ENCODE peak calls at places on chromosomes 3 and 15, in seven cellular contexts. One of them, this sample, is unnamed.

GRCh38 chr3:5051772-5052171 is 70.3 kb upstream of the ARL8B start:
- DNase-seq in body of pancreas: no peak
- DNase-seq in stromal cell of bone marrow: no peak
- DNase-seq in lung: no peak
- DNase-seq in stimulated activated CD8-positive, alpha-beta memory T cell treated with anti-CD3 and anti-CD28 coated beads, Interleukin-15, amount 100 ng/mL, for 24 hours: no peak
- DNase-seq in memory B cell: no peak
- DNase-seq in HFF-Myc: no peak
- DNase-seq in this sample: no peak

GRCh38 chr3:13088020-13089006 is 15.1 kb upstream of the IQSEC1 start:
- DNase-seq in body of pancreas: no peak
- DNase-seq in stromal cell of bone marrow: no peak
- DNase-seq in lung: no peak
- DNase-seq in stimulated activated CD8-positive, alpha-beta memory T cell treated with anti-CD3 and anti-CD28 coated beads, Interleukin-15, amount 100 ng/mL, for 24 hours: no peak
- DNase-seq in memory B cell: peak; percentile 54
- DNase-seq in HFF-Myc: no peak
- DNase-seq in this sample: no peak

GRCh38 chr3:63914312-63914711 is 2.1 kb upstream of the SCAANT1 start:
- DNase-seq in body of pancreas: peak; percentile 77
- DNase-seq in stromal cell of bone marrow: no peak
- DNase-seq in lung: peak; percentile 62
- DNase-seq in stimulated activated CD8-positive, alpha-beta memory T cell treated with anti-CD3 and anti-CD28 coated beads, Interleukin-15, amount 100 ng/mL, for 24 hours: no peak
- DNase-seq in memory B cell: no peak
- DNase-seq in HFF-Myc: no peak
- DNase-seq in this sample: no peak

GRCh38 chr3:152587861-152588260 is 247.1 kb upstream of the P2RY1 start:
- DNase-seq in body of pancreas: no peak
- DNase-seq in stromal cell of bone marrow: no peak
- DNase-seq in lung: no peak
- DNase-seq in stimulated activated CD8-positive, alpha-beta memory T cell treated with anti-CD3 and anti-CD28 coated beads, Interleukin-15, amount 100 ng/mL, for 24 hours: no peak
- DNase-seq in memory B cell: no peak
- DNase-seq in HFF-Myc: no peak
- DNase-seq in this sample: no peak

GRCh38 chr15:101358895-101359294 is 63.8 kb upstream of the SNRPA1 start:
- DNase-seq in body of pancreas: no peak
- DNase-seq in stromal cell of bone marrow: no peak
- DNase-seq in lung: no peak
- DNase-seq in stimulated activated CD8-positive, alpha-beta memory T cell treated with anti-CD3 and anti-CD28 coated beads, Interleukin-15, amount 100 ng/mL, for 24 hours: no peak
- DNase-seq in memory B cell: no peak
- DNase-seq in HFF-Myc: no peak
- DNase-seq in this sample: no peak

GRCh38 chr3:16477501-16477900 is 36.0 kb downstream of the RFTN1 start:
- DNase-seq in body of pancreas: no peak
- DNase-seq in stromal cell of bone marrow: no peak
- DNase-seq in lung: no peak
- DNase-seq in stimulated activated CD8-positive, alpha-beta memory T cell treated with anti-CD3 and anti-CD28 coated beads, Interleukin-15, amount 100 ng/mL, for 24 hours: no peak
- DNase-seq in memory B cell: no peak
- DNase-seq in HFF-Myc: no peak
- DNase-seq in this sample: no peak

GRCh38 chr3:8488436-8488835 is 13.2 kb upstream of the LMCD1 start:
- DNase-seq in body of pancreas: no peak
- DNase-seq in stromal cell of bone marrow: no peak
- DNase-seq in lung: no peak
- DNase-seq in stimulated activated CD8-positive, alpha-beta memory T cell treated with anti-CD3 and anti-CD28 coated beads, Interleukin-15, amount 100 ng/mL, for 24 hours: no peak
- DNase-seq in memory B cell: no peak
- DNase-seq in HFF-Myc: no peak
- DNase-seq in this sample: no peak

GRCh38 chr15:64596701-64597468 is 136.5 kb downstream of the ZNF609 start:
- DNase-seq in body of pancreas: no peak
- DNase-seq in stromal cell of bone marrow: peak; percentile 46
- DNase-seq in lung: peak; percentile 60
- DNase-seq in stimulated activated CD8-positive, alpha-beta memory T cell treated with anti-CD3 and anti-CD28 coated beads, Interleukin-15, amount 100 ng/mL, for 24 hours: no peak
- DNase-seq in memory B cell: no peak
- DNase-seq in HFF-Myc: peak; percentile 24
- DNase-seq in this sample: peak; percentile 30

GRCh38 chr3:73600293-73600938 is 24.3 kb downstream of the PDZRN3 start:
- DNase-seq in body of pancreas: no peak
- DNase-seq in stromal cell of bone marrow: peak; percentile 47
- DNase-seq in lung: no peak
- DNase-seq in stimulated activated CD8-positive, alpha-beta memory T cell treated with anti-CD3 and anti-CD28 coated beads, Interleukin-15, amount 100 ng/mL, for 24 hours: no peak
- DNase-seq in memory B cell: no peak
- DNase-seq in HFF-Myc: no peak
- DNase-seq in this sample: no peak

GRCh38 chr3:166274342-166274741 is 437.1 kb upstream of the BCHE start:
- DNase-seq in body of pancreas: no peak
- DNase-seq in stromal cell of bone marrow: no peak
- DNase-seq in lung: no peak
- DNase-seq in stimulated activated CD8-positive, alpha-beta memory T cell treated with anti-CD3 and anti-CD28 coated beads, Interleukin-15, amount 100 ng/mL, for 24 hours: no peak
- DNase-seq in memory B cell: no peak
- DNase-seq in HFF-Myc: no peak
- DNase-seq in this sample: no peak

GRCh38 chr3:48507256-48508061 is 3.5 kb upstream of the SHISA5 start:
- DNase-seq in body of pancreas: peak; percentile 57
- DNase-seq in stromal cell of bone marrow: no peak
- DNase-seq in lung: peak; percentile 46
- DNase-seq in stimulated activated CD8-positive, alpha-beta memory T cell treated with anti-CD3 and anti-CD28 coated beads, Interleukin-15, amount 100 ng/mL, for 24 hours: no peak
- DNase-seq in memory B cell: peak; percentile 65
- DNase-seq in HFF-Myc: peak; percentile 45
- DNase-seq in this sample: no peak

GRCh38 chr3:13513051-13513912 is 33.2 kb downstream of the HDAC11 start:
- DNase-seq in body of pancreas: no peak
- DNase-seq in stromal cell of bone marrow: no peak
- DNase-seq in lung: no peak
- DNase-seq in stimulated activated CD8-positive, alpha-beta memory T cell treated with anti-CD3 and anti-CD28 coated beads, Interleukin-15, amount 100 ng/mL, for 24 hours: no peak
- DNase-seq in memory B cell: no peak
- DNase-seq in HFF-Myc: peak; percentile 76
- DNase-seq in this sample: no peak

GRCh38 chr3:145490088-145491055 is 670.6 kb downstream of the PLOD2 start:
- DNase-seq in body of pancreas: no peak
- DNase-seq in stromal cell of bone marrow: no peak
- DNase-seq in lung: no peak
- DNase-seq in stimulated activated CD8-positive, alpha-beta memory T cell treated with anti-CD3 and anti-CD28 coated beads, Interleukin-15, amount 100 ng/mL, for 24 hours: no peak
- DNase-seq in memory B cell: no peak
- DNase-seq in HFF-Myc: no peak
- DNase-seq in this sample: no peak

GRCh38 chr15:83206971-83207621 is 527 bp downstream of the HDGFL3 start:
- DNase-seq in body of pancreas: peak; percentile 25
- DNase-seq in stromal cell of bone marrow: no peak
- DNase-seq in lung: no peak
- DNase-seq in stimulated activated CD8-positive, alpha-beta memory T cell treated with anti-CD3 and anti-CD28 coated beads, Interleukin-15, amount 100 ng/mL, for 24 hours: no peak
- DNase-seq in memory B cell: no peak
- DNase-seq in HFF-Myc: no peak
- DNase-seq in this sample: no peak

GRCh38 chr3:172592898-172593669 is 69.9 kb upstream of the TNFSF10 start:
- DNase-seq in body of pancreas: no peak
- DNase-seq in stromal cell of bone marrow: no peak
- DNase-seq in lung: no peak
- DNase-seq in stimulated activated CD8-positive, alpha-beta memory T cell treated with anti-CD3 and anti-CD28 coated beads, Interleukin-15, amount 100 ng/mL, for 24 hours: no peak
- DNase-seq in memory B cell: no peak
- DNase-seq in HFF-Myc: no peak
- DNase-seq in this sample: no peak

GRCh38 chr3:24480497-24480896 is 14.2 kb downstream of the THRB start:
- DNase-seq in body of pancreas: no peak
- DNase-seq in stromal cell of bone marrow: no peak
- DNase-seq in lung: no peak
- DNase-seq in stimulated activated CD8-positive, alpha-beta memory T cell treated with anti-CD3 and anti-CD28 coated beads, Interleukin-15, amount 100 ng/mL, for 24 hours: no peak
- DNase-seq in memory B cell: no peak
- DNase-seq in HFF-Myc: no peak
- DNase-seq in this sample: no peak

GRCh38 chr15:64137226-64137833 is 14.2 kb upstream of the SNX22 start:
- DNase-seq in body of pancreas: no peak
- DNase-seq in stromal cell of bone marrow: no peak
- DNase-seq in lung: no peak
- DNase-seq in stimulated activated CD8-positive, alpha-beta memory T cell treated with anti-CD3 and anti-CD28 coated beads, Interleukin-15, amount 100 ng/mL, for 24 hours: no peak
- DNase-seq in memory B cell: peak; percentile 62
- DNase-seq in HFF-Myc: no peak
- DNase-seq in this sample: no peak

GRCh38 chr15:62291262-62291661 is 126.2 kb upstream of the C2CD4B start:
- DNase-seq in body of pancreas: no peak
- DNase-seq in stromal cell of bone marrow: no peak
- DNase-seq in lung: no peak
- DNase-seq in stimulated activated CD8-positive, alpha-beta memory T cell treated with anti-CD3 and anti-CD28 coated beads, Interleukin-15, amount 100 ng/mL, for 24 hours: no peak
- DNase-seq in memory B cell: no peak
- DNase-seq in HFF-Myc: no peak
- DNase-seq in this sample: no peak

GRCh38 chr3:123081718-123082369 is 15.0 kb downstream of the PDIA5 start:
- DNase-seq in body of pancreas: no peak
- DNase-seq in stromal cell of bone marrow: no peak
- DNase-seq in lung: no peak
- DNase-seq in stimulated activated CD8-positive, alpha-beta memory T cell treated with anti-CD3 and anti-CD28 coated beads, Interleukin-15, amount 100 ng/mL, for 24 hours: no peak
- DNase-seq in memory B cell: no peak
- DNase-seq in HFF-Myc: no peak
- DNase-seq in this sample: no peak

GRCh38 chr15:70284438-70285214 is 186.9 kb upstream of the TLE3 start:
- DNase-seq in body of pancreas: peak; percentile 85
- DNase-seq in stromal cell of bone marrow: no peak
- DNase-seq in lung: peak; percentile 69
- DNase-seq in stimulated activated CD8-positive, alpha-beta memory T cell treated with anti-CD3 and anti-CD28 coated beads, Interleukin-15, amount 100 ng/mL, for 24 hours: no peak
- DNase-seq in memory B cell: no peak
- DNase-seq in HFF-Myc: no peak
- DNase-seq in this sample: no peak

GRCh38 chr15:75727851-75728715 is 15.4 kb upstream of the CSPG4 start:
- DNase-seq in body of pancreas: peak; percentile 70
- DNase-seq in stromal cell of bone marrow: no peak
- DNase-seq in lung: peak; percentile 60
- DNase-seq in stimulated activated CD8-positive, alpha-beta memory T cell treated with anti-CD3 and anti-CD28 coated beads, Interleukin-15, amount 100 ng/mL, for 24 hours: peak; percentile 43
- DNase-seq in memory B cell: peak; percentile 63
- DNase-seq in HFF-Myc: no peak
- DNase-seq in this sample: no peak

GRCh38 chr3:112793311-112794081 is 53.2 kb downstream of the CD200R1L start:
- DNase-seq in body of pancreas: no peak
- DNase-seq in stromal cell of bone marrow: no peak
- DNase-seq in lung: no peak
- DNase-seq in stimulated activated CD8-positive, alpha-beta memory T cell treated with anti-CD3 and anti-CD28 coated beads, Interleukin-15, amount 100 ng/mL, for 24 hours: no peak
- DNase-seq in memory B cell: no peak
- DNase-seq in HFF-Myc: no peak
- DNase-seq in this sample: no peak

GRCh38 chr15:41340189-41340695 is 7.6 kb downstream of the NUSAP1 start:
- DNase-seq in body of pancreas: no peak
- DNase-seq in stromal cell of bone marrow: no peak
- DNase-seq in lung: no peak
- DNase-seq in stimulated activated CD8-positive, alpha-beta memory T cell treated with anti-CD3 and anti-CD28 coated beads, Interleukin-15, amount 100 ng/mL, for 24 hours: no peak
- DNase-seq in memory B cell: no peak
- DNase-seq in HFF-Myc: no peak
- DNase-seq in this sample: no peak

GRCh38 chr3:59446775-59447465 is 397.1 kb upstream of the CFAP20DC start:
- DNase-seq in body of pancreas: no peak
- DNase-seq in stromal cell of bone marrow: no peak
- DNase-seq in lung: no peak
- DNase-seq in stimulated activated CD8-positive, alpha-beta memory T cell treated with anti-CD3 and anti-CD28 coated beads, Interleukin-15, amount 100 ng/mL, for 24 hours: no peak
- DNase-seq in memory B cell: no peak
- DNase-seq in HFF-Myc: no peak
- DNase-seq in this sample: no peak

GRCh38 chr3:10518506-10519150 is 13.2 kb upstream of the ATP2B2 start:
- DNase-seq in body of pancreas: no peak
- DNase-seq in stromal cell of bone marrow: peak; percentile 16
- DNase-seq in lung: no peak
- DNase-seq in stimulated activated CD8-positive, alpha-beta memory T cell treated with anti-CD3 and anti-CD28 coated beads, Interleukin-15, amount 100 ng/mL, for 24 hours: no peak
- DNase-seq in memory B cell: no peak
- DNase-seq in HFF-Myc: no peak
- DNase-seq in this sample: no peak

GRCh38 chr3:15982667-15983145 is 184.9 kb upstream of the ANKRD28 start:
- DNase-seq in body of pancreas: no peak
- DNase-seq in stromal cell of bone marrow: peak; percentile 98
- DNase-seq in lung: no peak
- DNase-seq in stimulated activated CD8-positive, alpha-beta memory T cell treated with anti-CD3 and anti-CD28 coated beads, Interleukin-15, amount 100 ng/mL, for 24 hours: no peak
- DNase-seq in memory B cell: no peak
- DNase-seq in HFF-Myc: peak; percentile 88
- DNase-seq in this sample: no peak

GRCh38 chr3:196454935-196455334 is 22.7 kb upstream of the UBXN7 start:
- DNase-seq in body of pancreas: no peak
- DNase-seq in stromal cell of bone marrow: peak; percentile 64
- DNase-seq in lung: no peak
- DNase-seq in stimulated activated CD8-positive, alpha-beta memory T cell treated with anti-CD3 and anti-CD28 coated beads, Interleukin-15, amount 100 ng/mL, for 24 hours: no peak
- DNase-seq in memory B cell: no peak
- DNase-seq in HFF-Myc: no peak
- DNase-seq in this sample: no peak

GRCh38 chr3:61876797-61877196 is 315.4 kb downstream of the PTPRG start:
- DNase-seq in body of pancreas: no peak
- DNase-seq in stromal cell of bone marrow: peak; percentile 45
- DNase-seq in lung: no peak
- DNase-seq in stimulated activated CD8-positive, alpha-beta memory T cell treated with anti-CD3 and anti-CD28 coated beads, Interleukin-15, amount 100 ng/mL, for 24 hours: no peak
- DNase-seq in memory B cell: no peak
- DNase-seq in HFF-Myc: no peak
- DNase-seq in this sample: no peak

GRCh38 chr3:164235239-164235728 is 843.0 kb downstream of the SI start:
- DNase-seq in body of pancreas: no peak
- DNase-seq in stromal cell of bone marrow: no peak
- DNase-seq in lung: no peak
- DNase-seq in stimulated activated CD8-positive, alpha-beta memory T cell treated with anti-CD3 and anti-CD28 coated beads, Interleukin-15, amount 100 ng/mL, for 24 hours: no peak
- DNase-seq in memory B cell: no peak
- DNase-seq in HFF-Myc: no peak
- DNase-seq in this sample: no peak

GRCh38 chr3:96931491-96931890 is 117.1 kb downstream of the EPHA6 start:
- DNase-seq in body of pancreas: no peak
- DNase-seq in stromal cell of bone marrow: no peak
- DNase-seq in lung: no peak
- DNase-seq in stimulated activated CD8-positive, alpha-beta memory T cell treated with anti-CD3 and anti-CD28 coated beads, Interleukin-15, amount 100 ng/mL, for 24 hours: no peak
- DNase-seq in memory B cell: no peak
- DNase-seq in HFF-Myc: no peak
- DNase-seq in this sample: no peak

GRCh38 chr3:157479464-157480243 is 23.6 kb downstream of the VEPH1 start:
- DNase-seq in body of pancreas: no peak
- DNase-seq in stromal cell of bone marrow: no peak
- DNase-seq in lung: no peak
- DNase-seq in stimulated activated CD8-positive, alpha-beta memory T cell treated with anti-CD3 and anti-CD28 coated beads, Interleukin-15, amount 100 ng/mL, for 24 hours: no peak
- DNase-seq in memory B cell: no peak
- DNase-seq in HFF-Myc: no peak
- DNase-seq in this sample: no peak

GRCh38 chr3:185421577-185422232 is 58.8 kb downstream of the MAP3K13 start:
- DNase-seq in body of pancreas: no peak
- DNase-seq in stromal cell of bone marrow: no peak
- DNase-seq in lung: no peak
- DNase-seq in stimulated activated CD8-positive, alpha-beta memory T cell treated with anti-CD3 and anti-CD28 coated beads, Interleukin-15, amount 100 ng/mL, for 24 hours: no peak
- DNase-seq in memory B cell: no peak
- DNase-seq in HFF-Myc: no peak
- DNase-seq in this sample: no peak

This sample was measured in NCI-H510A treated with DMSO at 0.1 percent for 48 hours.